ENCODE peak calls at places on chromosomes 11 and 22, in eight cellular contexts. A, X, G, B, N, Y, M and K are unnamed samples.

GRCh38 chr11:17504330-17505107 is 27.9 kb upstream of the ABCC8 start:
- DNase-seq in X (peak), G (peak), B (peak), M (peak), A (peak), N (peak), Y (peak), K (peak)

GRCh38 chr22:23306438-23306921 is 126.2 kb downstream of the BCR start:
- DNase-seq in M (peak), X (peak), G (no peak), Y (peak), N (peak), B (no peak), A (no peak), K (no peak)

GRCh38 chr11:3642071-3642951 is 519 bp upstream of the ART5 start:
- DNase-seq in G (peak), M (no peak), A (peak), Y (peak), B (peak), X (peak), N (peak), K (peak)

GRCh38 chr11:100356035-100356434 is 331.1 kb upstream of the ARHGAP42 start:
- DNase-seq in X (no peak), Y (no peak), A (no peak), M (no peak), N (peak), B (no peak), G (no peak), K (no peak)

GRCh38 chr11:2702771-2703486 is 3.1 kb upstream of the KCNQ1OT1 start:
- DNase-seq in N (no peak), B (no peak), X (peak), M (no peak), A (no peak), Y (peak), G (no peak), K (no peak)

GRCh38 chr11:44466531-44467179 is 98.8 kb upstream of the CD82 start:
- DNase-seq in M (no peak), Y (no peak), G (no peak), N (no peak), A (no peak), X (no peak), B (no peak), K (no peak)

GRCh38 chr11:85749287-85749834 is 61.6 kb downstream of the SYTL2 start:
- DNase-seq in X (no peak), A (no peak), Y (no peak), B (no peak), G (no peak), M (no peak), N (no peak), K (no peak)

GRCh38 chr11:35178862-35179261 is 39.9 kb downstream of the CD44 start:
- DNase-seq in N (peak), A (no peak), G (no peak), X (no peak), Y (no peak), M (no peak), B (no peak), K (no peak)

GRCh38 chr11:75349540-75350116 is 1.8 kb downstream of the ARRB1 start:
- DNase-seq in M (no peak), A (no peak), B (no peak), G (peak), N (no peak), X (peak), Y (no peak), K (no peak)

GRCh38 chr22:28547132-28547842 is 132.4 kb downstream of the TTC28 start:
- DNase-seq in A (no peak), N (peak), X (no peak), B (no peak), Y (no peak), G (no peak), M (peak), K (no peak)

GRCh38 chr11:64181506-64182411 is 4.2 kb upstream of the STIP1 start:
- DNase-seq in A (peak), N (peak), X (peak), Y (peak), B (no peak), M (peak), G (peak), K (peak)

GRCh38 chr11:128689946-128690745 is 3.7 kb upstream of the FLI1 start:
- DNase-seq in Y (no peak), B (no peak), M (no peak), X (peak), G (peak), N (no peak), A (no peak), K (no peak)

GRCh38 chr11:83464181-83464580 is 178.0 kb upstream of the CCDC90B start:
- DNase-seq in A (no peak), G (no peak), X (no peak), B (no peak), M (no peak), Y (no peak), N (no peak), K (no peak)

GRCh38 chr11:27443746-27444465 is 28.7 kb downstream of the LGR4 start:
- DNase-seq in B (no peak), M (no peak), X (no peak), Y (no peak), G (peak), N (no peak), A (no peak), K (no peak)

GRCh38 chr11:12772324-12772723 is 98.1 kb downstream of the TEAD1 start:
- DNase-seq in X (no peak), B (no peak), N (no peak), M (no peak), Y (no peak), A (no peak), G (no peak), K (no peak)

GRCh38 chr11:8092587-8093424 is 11.8 kb downstream of the TUB start:
- DNase-seq in N (peak), M (peak), G (peak), A (no peak), B (no peak), X (peak), Y (peak), K (peak)

GRCh38 chr22:35995772-35996171 is 32.9 kb downstream of the RBFOX2 start:
- DNase-seq in X (no peak), M (peak), Y (peak), N (peak), A (no peak), B (no peak), G (no peak), K (no peak)

GRCh38 chr11:102451693-102452460 is 688 bp downstream of the TMEM123 start:
- DNase-seq in B (peak), M (peak), Y (peak), N (peak), X (peak), G (peak), A (peak), K (peak)

GRCh38 chr11:58726594-58727414 is 4.9 kb downstream of the GLYAT start:
- DNase-seq in G (no peak), X (no peak), N (no peak), B (no peak), A (no peak), M (no peak), Y (no peak), K (no peak)

GRCh38 chr22:21971858-21972275 is 10.7 kb downstream of the TOP3B start:
- DNase-seq in X (no peak), A (no peak), G (no peak), M (no peak), B (no peak), Y (no peak), N (no peak), K (no peak)
- TF ChIP-seq CTCF in X (no peak), A (no peak), G (no peak), M (no peak), B (no peak), Y (no peak), N (no peak), K (no peak)

DNA sequence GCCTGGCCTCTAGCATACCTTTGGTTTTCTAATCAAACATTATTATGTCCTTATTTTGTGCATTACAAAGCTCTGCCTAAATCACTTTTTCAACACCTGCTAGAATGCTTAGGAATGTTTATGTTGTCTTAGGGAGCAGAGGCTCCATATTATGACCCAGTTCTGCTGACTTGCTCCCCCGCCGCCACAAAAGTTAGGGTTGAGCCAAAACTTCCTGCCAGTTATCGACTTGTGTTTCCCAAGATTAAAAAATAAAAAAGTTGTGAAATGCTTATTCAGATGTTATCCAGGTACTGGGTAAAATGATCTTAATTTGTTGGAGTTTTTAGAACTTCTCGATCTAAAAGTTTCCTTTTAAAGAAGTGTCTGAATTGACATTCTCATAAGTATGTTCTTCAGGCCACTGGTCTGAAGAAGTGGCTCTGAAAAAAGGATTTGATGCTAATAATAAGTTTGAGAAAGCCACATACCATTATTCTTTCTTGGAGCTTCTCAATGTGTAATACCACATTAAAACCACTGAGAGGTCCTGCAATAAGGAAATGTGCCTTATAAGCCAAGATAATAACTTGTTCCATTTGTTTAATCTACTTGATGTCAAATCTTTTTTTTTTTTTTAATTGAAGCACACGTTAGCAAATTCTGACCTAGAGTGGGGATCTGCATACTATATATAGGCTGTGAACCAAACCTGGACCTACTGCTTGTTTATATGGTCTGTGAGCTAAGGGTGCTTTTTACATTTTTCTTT is 2.2 kb downstream of the RNF185 start:
- DNase-seq in Y (no peak), X (no peak), M (no peak), A (no peak), G (no peak), N (no peak), B (no peak), K (no peak)
- TF ChIP-seq CTCF in Y (no peak), X (no peak), M (peak), A (no peak), G (no peak), N (no peak), B (no peak), K (no peak)

GRCh38 chr22:21593406-21594232 is 26.1 kb downstream of the UBE2L3 start:
- DNase-seq in G (peak), X (no peak), B (no peak), A (no peak), M (no peak), Y (no peak), N (no peak), K (peak)
- TF ChIP-seq CTCF in G (peak), X (no peak), B (no peak), A (no peak), M (peak), Y (no peak), N (peak), K (peak)

GRCh38 chr11:133040289-133040893 is 491.9 kb downstream of the OPCML start:
- DNase-seq in X (no peak), N (peak), A (no peak), G (no peak), Y (no peak), B (no peak), M (peak), K (peak)

GRCh38 chr11:133041928-133042890 is 490.1 kb downstream of the OPCML start:
- DNase-seq in M (no peak), Y (no peak), A (no peak), N (no peak), B (no peak), X (no peak), G (no peak), K (no peak)

GRCh38 chr11:133038850-133039249 is 493.5 kb downstream of the OPCML start:
- DNase-seq in N (peak), B (no peak), A (no peak), X (no peak), Y (no peak), G (no peak), M (no peak), K (no peak)

GRCh38 chr11:133041165-133041564 is 491.1 kb downstream of the OPCML start:
- DNase-seq in A (no peak), G (no peak), B (no peak), M (no peak), X (no peak), N (no peak), Y (no peak), K (no peak)
- TF ChIP-seq CTCF in A (no peak), G (no peak), B (no peak), M (no peak), X (no peak), N (no peak), Y (no peak), K (no peak)

DNA sequence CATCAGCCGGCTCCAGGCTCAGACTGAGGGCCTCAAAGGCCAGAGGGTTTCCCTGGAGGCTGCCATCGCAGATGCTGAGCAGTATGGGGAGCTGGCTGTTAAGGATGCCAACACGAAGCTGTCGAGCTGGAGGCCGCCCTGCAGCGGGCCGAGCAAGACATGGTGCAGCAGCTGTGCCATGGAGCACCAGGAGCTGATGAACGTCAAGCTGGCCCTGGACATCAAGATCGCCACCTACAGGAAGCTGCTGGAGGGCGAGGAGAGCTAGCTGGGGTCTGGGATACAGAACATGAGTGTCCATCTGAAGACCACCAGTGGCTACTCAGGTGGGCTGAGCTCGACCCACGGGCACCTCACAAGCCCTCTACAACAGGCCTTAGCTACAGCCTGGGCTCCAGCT is 4.0 kb upstream of the SCUBE2 start:
- DNase-seq in N (no peak), G (no peak), B (no peak), Y (no peak), M (no peak), A (no peak), X (no peak), K (peak)
- TF ChIP-seq CTCF in N (peak), G (peak), B (no peak), Y (no peak), M (peak), A (no peak), X (peak), K (peak)